ENCODE peak calls at places on chromosomes 7 and 10, in seven cellular contexts. B is GM19239; C is activated T-cell treated with anti-CD3 and anti-CD28 coated beads, Interleukin-2, amount 50 U/mL, for 1 hour; F is stimulated activated CD4-positive, alpha-beta T cell treated with anti-CD3 and anti-CD28 coated beads, Interleukin-1b, Interleukin-23, amount 100 ng/mL, for 4 hours; W is HTR-8/SVneo; Y is brain microvascular endothelial cell; L is naive thymus-derived CD4-positive, alpha-beta T cell. O is an unnamed sample.

GRCh38 chr7:157529768-157530560 is 193.2 kb downstream of the DNAJB6 start:
- DNase-seq in Y (no peak), C (peak), B (no peak), F (no peak), W (no peak), L (no peak), O (no peak)

GRCh38 chr10:4270116-4270515 is 485.1 kb upstream of the KLF6 start:
- DNase-seq in C (no peak), L (no peak), B (no peak), F (no peak), W (no peak), Y (peak), O (no peak)

GRCh38 chr10:23034790-23035189 is 60.6 kb upstream of the MSRB2 start:
- DNase-seq in L (no peak), C (no peak), F (no peak), W (no peak), B (no peak), Y (no peak), O (no peak)

GRCh38 chr10:70430489-70431445 is 10.7 kb downstream of the NODAL start:
- DNase-seq in W (no peak), L (no peak), C (no peak), F (no peak), Y (peak), B (no peak), O (no peak)

GRCh38 chr10:94992811-94993210 is 54.4 kb downstream of the CYP2C9 start:
- DNase-seq in Y (no peak), W (no peak), L (no peak), F (no peak), B (no peak), C (no peak), O (no peak)

GRCh38 chr10:122561212-122561611 is 658 bp downstream of the DMBT1 start:
- DNase-seq in Y (no peak), C (no peak), F (no peak), L (no peak), W (peak), B (no peak), O (no peak)

GRCh38 chr10:6635784-6636183 is 55.7 kb upstream of the PRKCQ start:
- DNase-seq in B (no peak), C (no peak), W (no peak), L (no peak), F (no peak), Y (no peak), O (no peak)

GRCh38 chr10:68135922-68136718 is 26.8 kb downstream of the MYPN start:
- DNase-seq in B (no peak), W (peak), L (no peak), F (no peak), C (no peak), Y (peak), O (no peak)

GRCh38 chr7:130649004-130649790 is 19.4 kb downstream of the COPG2 start:
- DNase-seq in B (peak), W (no peak), C (no peak), F (no peak), L (no peak), Y (peak), O (no peak)

GRCh38 chr7:36806897-36807296 is 82.6 kb upstream of the AOAH start:
- DNase-seq in C (no peak), L (no peak), Y (no peak), W (no peak), F (no peak), B (no peak), O (no peak)

GRCh38 chr7:85104432-85105205 is 82.2 kb downstream of the SEMA3D start:
- DNase-seq in B (no peak), F (no peak), Y (no peak), C (no peak), W (no peak), L (no peak), O (no peak)

GRCh38 chr7:67854784-67855183 is 858.2 kb downstream of the TYW1 start:
- DNase-seq in Y (no peak), C (no peak), W (no peak), B (no peak), F (no peak), L (no peak), O (no peak)

GRCh38 chr10:101162677-101163076 is 31.6 kb downstream of the TLX1 start:
- DNase-seq in Y (no peak), C (no peak), B (no peak), L (no peak), W (no peak), F (no peak), O (no peak)

GRCh38 chr10:43194861-43195260 is 56.6 kb downstream of the CSGALNACT2 start:
- DNase-seq in Y (no peak), F (no peak), W (no peak), C (no peak), L (no peak), B (no peak), O (no peak)

GRCh38 chr10:43461950-43462349 is 25.0 kb downstream of the ZNF487 start:
- DNase-seq in L (peak), C (no peak), F (peak), W (peak), B (peak), Y (peak), O (peak)

GRCh38 chr7:28684729-28685211 is 272.5 kb downstream of the CREB5 start:
- DNase-seq in C (no peak), B (no peak), F (no peak), Y (no peak), L (no peak), W (no peak), O (no peak)

GRCh38 chr10:113381906-113382562 is 170.8 kb upstream of the HABP2 start:
- DNase-seq in L (peak), C (no peak), Y (peak), B (peak), W (peak), F (no peak), O (no peak)

GRCh38 chr7:157809863-157810851 is 473.4 kb downstream of the DNAJB6 start:
- DNase-seq in C (no peak), L (no peak), F (no peak), Y (no peak), B (no peak), W (no peak), O (no peak)

GRCh38 chr10:61815505-61815904 is 86.0 kb upstream of the ARID5B start:
- DNase-seq in W (no peak), Y (peak), C (no peak), L (no peak), B (no peak), F (no peak), O (no peak)

O was measured in NCI-H446.